ENCODE peak calls at places on chromosome 2, in eight cellular contexts. A is hypothalamus; J is kidney; O is prostate gland; N is spleen; H is stimulated activated CD4-positive, alpha-beta T cell treated with anti-CD3 and anti-CD28 coated beads, Interleukin-4, amount 100 ng/mL, for 4 hours; E is fibroblast of the aortic adventitia; P is T-helper 9 cell. W is an unnamed sample.

GRCh38 chr2:75698928-75699327 is 11.8 kb downstream of the GCFC2 start:
- DNase-seq in O (no peak), N (no peak), H (no peak), A (no peak), P (no peak), J (no peak), E (no peak), W (no peak)

GRCh38 chr2:151280276-151280675 is 9.2 kb downstream of the NMI start:
- DNase-seq in H (no peak), O (no peak), A (no peak), N (no peak), P (no peak), E (peak), J (no peak), W (no peak)

GRCh38 chr2:16666453-16666801 is 793 bp upstream of the CYRIA start:
- DNase-seq in O (no peak), E (no peak), N (no peak), A (no peak), J (no peak), H (no peak), P (no peak), W (no peak)

GRCh38 chr2:215361211-215361875 is 49.5 kb downstream of the ATIC start:
- DNase-seq in P (no peak), A (no peak), H (no peak), J (no peak), E (peak), O (no peak), N (no peak), W (no peak)

GRCh38 chr2:216905649-216906048 is 45.8 kb upstream of the TNP1 start:
- DNase-seq in J (no peak), E (no peak), H (no peak), N (no peak), O (no peak), P (no peak), A (no peak), W (no peak)

GRCh38 chr2:40292291-40292690 is 159.6 kb downstream of the SLC8A1 start:
- DNase-seq in A (no peak), J (no peak), E (no peak), O (no peak), H (no peak), P (no peak), N (no peak), W (no peak)

GRCh38 chr2:13607139-13607538 is 890.4 kb downstream of the TRIB2 start:
- DNase-seq in A (no peak), O (no peak), E (no peak), N (no peak), H (no peak), P (no peak), J (no peak), W (no peak)

GRCh38 chr2:191122638-191123294 is 28.0 kb downstream of the STAT4 start:
- DNase-seq in A (no peak), J (no peak), P (no peak), H (no peak), E (no peak), N (no peak), O (no peak), W (no peak)

GRCh38 chr2:206474059-206474458 is 30.7 kb downstream of the ADAM23 start:
- DNase-seq in J (no peak), P (no peak), A (no peak), N (no peak), O (no peak), H (no peak), E (no peak), W (no peak)

GRCh38 chr2:69615078-69615630 is 28.4 kb downstream of the AAK1 start:
- DNase-seq in N (no peak), P (no peak), J (no peak), E (peak), O (no peak), H (no peak), A (no peak), W (no peak)

GRCh38 chr2:38454081-38454480 is 77.0 kb upstream of the ATL2 start:
- DNase-seq in H (no peak), O (no peak), P (no peak), J (no peak), E (no peak), A (no peak), N (no peak), W (no peak)

GRCh38 chr2:235746257-235746934 is 252.6 kb downstream of the AGAP1 start:
- DNase-seq in A (peak), E (peak), H (peak), J (no peak), N (no peak), P (peak), O (peak), W (no peak)

W was measured in breast epithelium.